ENCODE peak calls at places on chromosome 2, in ten cellular contexts. One of them, this sample, is unnamed.

GRCh38 chr2:21070322-21071257 is 26.7 kb upstream of the APOB start:
- DNase-seq in aorta: no peak
- DNase-seq in cardiac muscle cell: no peak
- DNase-seq in adrenal gland: no peak
- DNase-seq in fibroblast of lung: no peak
- DNase-seq in stomach: no peak
- DNase-seq in GM23248: no peak
- DNase-seq in lower lobe of right lung: no peak
- DNase-seq in osteoblast: no peak
- DNase-seq in AG04450: no peak
- DNase-seq in this sample: peak; percentile 3

GRCh38 chr2:102442967-102443828 is 20.2 kb downstream of the IL18RAP start:
- DNase-seq in aorta: no peak
- DNase-seq in cardiac muscle cell: peak; percentile 36
- DNase-seq in adrenal gland: no peak
- DNase-seq in fibroblast of lung: peak; percentile 12
- DNase-seq in stomach: no peak
- DNase-seq in GM23248: peak; percentile 63
- DNase-seq in lower lobe of right lung: no peak
- DNase-seq in osteoblast: no peak
- DNase-seq in AG04450: no peak
- DNase-seq in this sample: no peak

GRCh38 chr2:225820828-225821227 is 421.3 kb downstream of the NYAP2 start:
- DNase-seq in aorta: no peak
- DNase-seq in cardiac muscle cell: no peak
- DNase-seq in adrenal gland: no peak
- DNase-seq in fibroblast of lung: peak; percentile 3
- DNase-seq in stomach: no peak
- DNase-seq in GM23248: no peak
- DNase-seq in lower lobe of right lung: no peak
- DNase-seq in osteoblast: no peak
- DNase-seq in AG04450: no peak
- DNase-seq in this sample: no peak

GRCh38 chr2:127479866-127480743 is 46.2 kb downstream of the IWS1 start:
- DNase-seq in aorta: no peak
- DNase-seq in cardiac muscle cell: peak; percentile 34
- DNase-seq in adrenal gland: no peak
- DNase-seq in fibroblast of lung: peak; percentile 22
- DNase-seq in stomach: no peak
- DNase-seq in GM23248: no peak
- DNase-seq in lower lobe of right lung: no peak
- DNase-seq in osteoblast: no peak
- DNase-seq in AG04450: no peak
- DNase-seq in this sample: no peak

GRCh38 chr2:63865159-63865799 is 23.6 kb downstream of the UGP2 start:
- DNase-seq in aorta: no peak
- DNase-seq in cardiac muscle cell: no peak
- DNase-seq in adrenal gland: no peak
- DNase-seq in fibroblast of lung: no peak
- DNase-seq in stomach: no peak
- DNase-seq in GM23248: peak; percentile 57
- DNase-seq in lower lobe of right lung: no peak
- DNase-seq in osteoblast: no peak
- DNase-seq in AG04450: no peak
- DNase-seq in this sample: no peak

GRCh38 chr2:71452565-71452964 is 796 bp upstream of the DYSF start:
- DNase-seq in aorta: no peak
- DNase-seq in cardiac muscle cell: peak; percentile 47
- DNase-seq in adrenal gland: no peak
- DNase-seq in fibroblast of lung: peak; percentile 36
- DNase-seq in stomach: no peak
- DNase-seq in GM23248: peak; percentile 65
- DNase-seq in lower lobe of right lung: no peak
- DNase-seq in osteoblast: no peak
- DNase-seq in AG04450: no peak
- DNase-seq in this sample: peak; percentile 51

GRCh38 chr2:133516405-133517028 is 51.7 kb downstream of the NCKAP5 start:
- DNase-seq in aorta: no peak
- DNase-seq in cardiac muscle cell: no peak
- DNase-seq in adrenal gland: no peak
- DNase-seq in fibroblast of lung: no peak
- DNase-seq in stomach: no peak
- DNase-seq in GM23248: no peak
- DNase-seq in lower lobe of right lung: no peak
- DNase-seq in osteoblast: no peak
- DNase-seq in AG04450: no peak
- DNase-seq in this sample: no peak

GRCh38 chr2:120383631-120384477 is 37.9 kb downstream of the INHBB start:
- DNase-seq in aorta: peak; percentile 19
- DNase-seq in cardiac muscle cell: no peak
- DNase-seq in adrenal gland: no peak
- DNase-seq in fibroblast of lung: no peak
- DNase-seq in stomach: no peak
- DNase-seq in GM23248: no peak
- DNase-seq in lower lobe of right lung: peak; percentile 23
- DNase-seq in osteoblast: peak; percentile 80
- DNase-seq in AG04450: no peak
- DNase-seq in this sample: no peak

GRCh38 chr2:217935245-217935879 is 67.4 kb downstream of the TNS1 start:
- DNase-seq in aorta: peak; percentile 75
- DNase-seq in cardiac muscle cell: no peak
- DNase-seq in adrenal gland: no peak
- DNase-seq in fibroblast of lung: peak; percentile 95
- DNase-seq in stomach: no peak
- DNase-seq in GM23248: peak; percentile 82
- DNase-seq in lower lobe of right lung: peak; percentile 51
- DNase-seq in osteoblast: peak; percentile 92
- DNase-seq in AG04450: no peak
- DNase-seq in this sample: no peak

GRCh38 chr2:217934321-217935131 is 68.3 kb downstream of the TNS1 start:
- DNase-seq in aorta: peak; percentile 88
- DNase-seq in cardiac muscle cell: no peak
- DNase-seq in adrenal gland: no peak
- DNase-seq in fibroblast of lung: peak; percentile 99
- DNase-seq in stomach: no peak
- DNase-seq in GM23248: peak; percentile 98
- DNase-seq in lower lobe of right lung: peak; percentile 74
- DNase-seq in osteoblast: peak; percentile 99
- DNase-seq in AG04450: peak; percentile 47
- DNase-seq in this sample: peak; percentile 43

GRCh38 chr2:217937446-217937845 is 65.3 kb downstream of the TNS1 start:
- DNase-seq in aorta: peak; percentile 78
- DNase-seq in cardiac muscle cell: no peak
- DNase-seq in adrenal gland: no peak
- DNase-seq in fibroblast of lung: peak; percentile 60
- DNase-seq in stomach: peak; percentile 47
- DNase-seq in GM23248: no peak
- DNase-seq in lower lobe of right lung: peak; percentile 57
- DNase-seq in osteoblast: peak; percentile 77
- DNase-seq in AG04450: no peak
- DNase-seq in this sample: no peak

GRCh38 chr2:217936952-217937351 is 65.8 kb downstream of the TNS1 start:
- DNase-seq in aorta: no peak
- DNase-seq in cardiac muscle cell: no peak
- DNase-seq in adrenal gland: no peak
- DNase-seq in fibroblast of lung: no peak
- DNase-seq in stomach: no peak
- DNase-seq in GM23248: no peak
- DNase-seq in lower lobe of right lung: peak; percentile 18
- DNase-seq in osteoblast: peak; percentile 8
- DNase-seq in AG04450: no peak
- DNase-seq in this sample: no peak

GRCh38 chr2:217935901-217936684 is 66.7 kb downstream of the TNS1 start:
- DNase-seq in aorta: peak; percentile 57
- DNase-seq in cardiac muscle cell: no peak
- DNase-seq in adrenal gland: no peak
- DNase-seq in fibroblast of lung: peak; percentile 84
- DNase-seq in stomach: no peak
- DNase-seq in GM23248: peak; percentile 27
- DNase-seq in lower lobe of right lung: peak; percentile 63
- DNase-seq in osteoblast: peak; percentile 81
- DNase-seq in AG04450: no peak
- DNase-seq in this sample: no peak
- H3K27ac ChIP-seq in aorta: peak overlapping the region; percentile 86
- H3K27ac ChIP-seq in cardiac muscle cell: peak overlapping the region; percentile 76
- H3K27ac ChIP-seq in adrenal gland: peak overlapping the region; percentile 80
- H3K27ac ChIP-seq in fibroblast of lung: peak overlapping the region; percentile 54
- H3K27ac ChIP-seq in stomach: peak overlapping the region; percentile 92
- H3K27ac ChIP-seq in GM23248: peak overlapping the region; percentile 97
- H3K27ac ChIP-seq in lower lobe of right lung: peak overlapping the region; percentile 92
- H3K27ac ChIP-seq in osteoblast: peak overlapping the region; percentile 92
- H3K27ac ChIP-seq in AG04450: peak overlapping the region; percentile 87
- H3K27ac ChIP-seq in this sample: no peak overlapping the region

DNA sequence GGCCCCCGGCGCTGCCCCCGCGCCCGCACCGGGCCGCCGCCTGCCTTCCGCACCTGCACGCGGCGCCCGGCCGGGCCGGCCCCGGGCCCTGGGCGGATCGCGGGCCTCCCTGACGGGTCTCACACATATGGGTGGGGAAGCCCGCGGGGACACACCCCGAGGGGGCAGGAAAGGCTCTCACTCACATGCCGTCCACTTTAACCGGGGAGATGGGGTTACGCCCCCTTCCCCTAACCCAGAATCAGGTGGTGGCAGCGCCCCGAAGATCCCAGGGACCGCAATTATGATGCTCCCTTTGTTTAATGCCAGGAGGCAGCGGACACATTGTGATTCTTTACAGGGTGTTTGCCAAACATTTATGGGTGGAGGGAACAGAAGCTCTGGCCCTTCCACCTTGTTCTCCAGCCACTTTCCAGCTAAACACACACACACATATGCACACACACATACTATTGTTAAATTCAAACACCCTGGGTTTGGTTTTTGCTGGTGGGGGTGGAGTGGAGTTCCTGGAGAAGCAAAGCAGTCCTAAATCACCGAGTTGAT is 433 bp upstream of the ANKRD44 start:
- DNase-seq in aorta: no peak
- DNase-seq in cardiac muscle cell: no peak
- DNase-seq in adrenal gland: no peak
- DNase-seq in fibroblast of lung: no peak
- DNase-seq in stomach: no peak
- DNase-seq in GM23248: peak; percentile 21
- DNase-seq in lower lobe of right lung: no peak
- DNase-seq in osteoblast: no peak
- DNase-seq in AG04450: no peak
- DNase-seq in this sample: no peak
- H3K27ac ChIP-seq in aorta: peak overlapping the region; percentile 86
- H3K27ac ChIP-seq in cardiac muscle cell: no peak overlapping the region
- H3K27ac ChIP-seq in adrenal gland: peak overlapping the region; percentile 82
- H3K27ac ChIP-seq in fibroblast of lung: no peak overlapping the region
- H3K27ac ChIP-seq in stomach: peak overlapping the region; percentile 90
- H3K27ac ChIP-seq in GM23248: no peak overlapping the region
- H3K27ac ChIP-seq in lower lobe of right lung: peak overlapping the region; percentile 91
- H3K27ac ChIP-seq in osteoblast: no peak overlapping the region
- H3K27ac ChIP-seq in AG04450: no peak overlapping the region
- H3K27ac ChIP-seq in this sample: no peak overlapping the region

DNA sequence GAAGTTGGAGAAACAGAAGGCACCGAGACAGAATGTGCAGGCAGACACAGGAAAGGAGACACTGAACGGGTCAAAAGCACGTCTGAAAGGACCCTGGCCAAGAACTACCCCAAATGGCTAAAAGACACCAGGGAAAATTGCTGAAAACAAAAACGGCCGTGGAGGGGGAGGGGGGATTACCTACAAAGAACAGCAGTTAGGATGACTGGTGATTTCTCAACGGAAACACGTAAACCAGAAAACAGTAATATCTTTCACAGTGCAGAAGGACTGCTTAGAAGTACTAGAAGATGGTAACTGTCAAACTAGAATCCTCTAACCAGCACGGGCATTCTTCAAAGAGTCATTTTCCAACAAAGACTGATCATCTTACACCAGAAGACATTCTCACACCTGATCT is 142.6 kb downstream of the HDAC4 start:
- DNase-seq in aorta: no peak
- DNase-seq in cardiac muscle cell: no peak
- DNase-seq in adrenal gland: no peak
- DNase-seq in fibroblast of lung: no peak
- DNase-seq in stomach: no peak
- DNase-seq in GM23248: no peak
- DNase-seq in lower lobe of right lung: no peak
- DNase-seq in osteoblast: no peak
- DNase-seq in AG04450: no peak
- DNase-seq in this sample: no peak
- H3K27ac ChIP-seq in aorta: no peak overlapping the region
- H3K27ac ChIP-seq in cardiac muscle cell: no peak overlapping the region
- H3K27ac ChIP-seq in adrenal gland: no peak overlapping the region
- H3K27ac ChIP-seq in fibroblast of lung: no peak overlapping the region
- H3K27ac ChIP-seq in stomach: peak overlapping the region; percentile 27
- H3K27ac ChIP-seq in GM23248: no peak overlapping the region
- H3K27ac ChIP-seq in lower lobe of right lung: no peak overlapping the region
- H3K27ac ChIP-seq in osteoblast: peak overlapping the region; percentile 15
- H3K27ac ChIP-seq in AG04450: no peak overlapping the region
- H3K27ac ChIP-seq in this sample: no peak overlapping the region

GRCh38 chr2:152486048-152486736 is 151.2 kb downstream of the FMNL2 start:
- DNase-seq in aorta: no peak
- DNase-seq in cardiac muscle cell: no peak
- DNase-seq in adrenal gland: no peak
- DNase-seq in fibroblast of lung: no peak
- DNase-seq in stomach: no peak
- DNase-seq in GM23248: no peak
- DNase-seq in lower lobe of right lung: no peak
- DNase-seq in osteoblast: no peak
- DNase-seq in AG04450: no peak
- DNase-seq in this sample: no peak

GRCh38 chr2:152488075-152488474 is 153.1 kb downstream of the FMNL2 start:
- DNase-seq in aorta: no peak
- DNase-seq in cardiac muscle cell: no peak
- DNase-seq in adrenal gland: no peak
- DNase-seq in fibroblast of lung: no peak
- DNase-seq in stomach: no peak
- DNase-seq in GM23248: no peak
- DNase-seq in lower lobe of right lung: no peak
- DNase-seq in osteoblast: no peak
- DNase-seq in AG04450: no peak
- DNase-seq in this sample: no peak

GRCh38 chr2:152489364-152489763 is 154.4 kb downstream of the FMNL2 start:
- DNase-seq in aorta: no peak
- DNase-seq in cardiac muscle cell: no peak
- DNase-seq in adrenal gland: no peak
- DNase-seq in fibroblast of lung: no peak
- DNase-seq in stomach: no peak
- DNase-seq in GM23248: no peak
- DNase-seq in lower lobe of right lung: no peak
- DNase-seq in osteoblast: no peak
- DNase-seq in AG04450: no peak
- DNase-seq in this sample: no peak

GRCh38 chr2:152483276-152483996 is 148.5 kb downstream of the FMNL2 start:
- DNase-seq in aorta: no peak
- DNase-seq in cardiac muscle cell: no peak
- DNase-seq in adrenal gland: no peak
- DNase-seq in fibroblast of lung: no peak
- DNase-seq in stomach: no peak
- DNase-seq in GM23248: peak; percentile 19
- DNase-seq in lower lobe of right lung: no peak
- DNase-seq in osteoblast: no peak
- DNase-seq in AG04450: no peak
- DNase-seq in this sample: no peak

DNA sequence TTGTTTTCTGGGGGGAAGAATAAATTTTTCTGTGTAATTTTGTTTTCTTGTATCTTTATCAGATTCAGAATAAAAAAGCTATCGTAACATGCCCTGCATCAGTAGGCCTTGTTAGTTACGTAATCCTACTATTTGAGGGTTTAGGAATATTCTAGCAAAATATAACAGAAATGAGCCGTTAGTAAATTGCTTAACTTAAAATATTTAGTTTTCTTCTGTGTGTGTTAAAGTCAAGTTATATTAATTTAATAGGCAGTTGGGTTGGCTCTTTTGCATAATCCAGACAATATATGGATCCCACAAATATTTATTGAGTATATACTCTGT is 151.7 kb downstream of the FMNL2 start:
- DNase-seq in aorta: no peak
- DNase-seq in cardiac muscle cell: no peak
- DNase-seq in adrenal gland: no peak
- DNase-seq in fibroblast of lung: no peak
- DNase-seq in stomach: no peak
- DNase-seq in GM23248: no peak
- DNase-seq in lower lobe of right lung: no peak
- DNase-seq in osteoblast: no peak
- DNase-seq in AG04450: no peak
- DNase-seq in this sample: no peak
- H3K27ac ChIP-seq in aorta: no peak overlapping the region
- H3K27ac ChIP-seq in cardiac muscle cell: no peak overlapping the region
- H3K27ac ChIP-seq in adrenal gland: peak overlapping the region; percentile 1
- H3K27ac ChIP-seq in fibroblast of lung: no peak overlapping the region
- H3K27ac ChIP-seq in stomach: peak overlapping the region; percentile 50
- H3K27ac ChIP-seq in GM23248: no peak overlapping the region
- H3K27ac ChIP-seq in lower lobe of right lung: peak overlapping the region; percentile 73
- H3K27ac ChIP-seq in osteoblast: no peak overlapping the region
- H3K27ac ChIP-seq in AG04450: no peak overlapping the region
- H3K27ac ChIP-seq in this sample: no peak overlapping the region

This sample was measured in epithelial cell of prostate.